ENCODE peak calls at places on chromosomes 16 and 17, in five cellular contexts. A is mesenchymal stem cell, N is H9, C is H1, B is trophoblast cell. L is an unnamed sample.

GRCh38 chr17:57662644-57663308 is 82.3 kb downstream of the CCDC182 start:
- DNase-seq in A (peak), N (peak), C (peak), B (peak), L (peak)

GRCh38 chr16:7330709-7331108 is 1.9 kb upstream of the RBFOX1 start:
- DNase-seq in A (no peak), N (no peak), C (no peak), B (no peak), L (no peak)

GRCh38 chr16:67349172-67349571 is 22.6 kb downstream of the LRRC36 start:
- DNase-seq in A (peak), N (no peak), C (no peak), B (peak), L (no peak)

GRCh38 chr16:3019594-3020246 is 448 bp upstream of the TNFRSF12A start:
- DNase-seq in A (no peak), N (no peak), C (no peak), B (no peak), L (no peak)

GRCh38 chr17:81378941-81379511 is 16.2 kb upstream of the BAHCC1 start:
- DNase-seq in A (no peak), N (peak), C (no peak), B (no peak), L (no peak)

GRCh38 chr17:42672038-42672437 is 4.8 kb downstream of the PLEKHH3 start:
- DNase-seq in A (no peak), N (peak), C (no peak), B (no peak), L (no peak)

GRCh38 chr16:75256871-75257343 is 5.5 kb upstream of the BCAR1 start:
- DNase-seq in A (peak), N (peak), C (no peak), B (no peak), L (no peak)

GRCh38 chr16:66376577-66377326 is 10.3 kb downstream of the CDH5 start:
- DNase-seq in A (no peak), N (no peak), C (no peak), B (no peak), L (no peak)

GRCh38 chr16:52372313-52372712 is 174.6 kb downstream of the TOX3 start:
- DNase-seq in A (no peak), N (no peak), C (no peak), B (no peak), L (no peak)

GRCh38 chr16:80369559-80369958 is 171.2 kb upstream of the DYNLRB2 start:
- DNase-seq in A (peak), N (peak), C (peak), B (peak), L (peak)

GRCh38 chr17:78644971-78645370 is 67.8 kb upstream of the DNAH17 start:
- DNase-seq in A (no peak), N (no peak), C (no peak), B (no peak), L (no peak)

GRCh38 chr16:49472598-49472997 is 99.0 kb downstream of the C16orf78 start:
- DNase-seq in A (no peak), N (peak), C (peak), B (no peak), L (no peak)

GRCh38 chr17:13864551-13864950 is 204.8 kb upstream of the COX10 start:
- DNase-seq in A (peak), N (no peak), C (no peak), B (no peak), L (no peak)

GRCh38 chr16:83966153-83966696 is 1.8 kb upstream of the NECAB2 start:
- DNase-seq in A (no peak), N (no peak), C (no peak), B (no peak), L (no peak)

GRCh38 chr17:80751460-80752368 is 207.1 kb downstream of the RPTOR start:
- DNase-seq in A (peak), N (no peak), C (no peak), B (peak), L (peak)

GRCh38 chr16:5216681-5217080 is 119.1 kb upstream of the EEF2KMT start:
- DNase-seq in A (no peak), N (no peak), C (no peak), B (no peak), L (no peak)

GRCh38 chr16:86042996-86043725 is 144.2 kb downstream of the IRF8 start:
- DNase-seq in A (no peak), N (no peak), C (no peak), B (no peak), L (no peak)

GRCh38 chr17:147796-148740 is 10.7 kb downstream of the SCGB1C2 start:
- DNase-seq in A (no peak), N (no peak), C (peak), B (no peak), L (no peak)

GRCh38 chr16:79883494-79883893 is 283.0 kb upstream of the MAF start:
- DNase-seq in A (no peak), N (no peak), C (no peak), B (no peak), L (no peak)

GRCh38 chr17:77225246-77225645 is 84.5 kb downstream of the SEC14L1 start:
- DNase-seq in A (no peak), N (no peak), C (no peak), B (no peak), L (no peak)

GRCh38 chr16:49857423-49858181 is 1.7 kb upstream of the ZNF423 start:
- DNase-seq in A (peak), N (peak), C (peak), B (peak), L (peak)

GRCh38 chr16:324451-325334 is 27.8 kb downstream of the AXIN1 start:
- DNase-seq in A (no peak), N (no peak), C (no peak), B (peak), L (no peak)

GRCh38 chr17:42023524-42024349 is 3.8 kb downstream of the NKIRAS2 start:
- DNase-seq in A (no peak), N (no peak), C (no peak), B (peak), L (no peak)

GRCh38 chr16:83899978-83900377 is 1.1 kb downstream of the MLYCD start:
- DNase-seq in A (no peak), N (no peak), C (no peak), B (no peak), L (no peak)

GRCh38 chr16:17437142-17437720 is 33.5 kb downstream of the XYLT1 start:
- DNase-seq in A (no peak), N (no peak), C (no peak), B (peak), L (no peak)

GRCh38 chr17:78494961-78495330 is 82.2 kb downstream of the DNAH17 start:
- DNase-seq in A (no peak), N (no peak), C (no peak), B (no peak), L (no peak)

GRCh38 chr17:27396045-27396444 is 60.2 kb upstream of the KSR1 start:
- DNase-seq in A (no peak), N (no peak), C (no peak), B (no peak), L (no peak)
- H2BK5ac ChIP-seq in A (no peak), N (no peak), C (no peak), B (peak), L (no peak)

GRCh38 chr17:15926039-15926740 is 18.7 kb upstream of the ADORA2B start:
- DNase-seq in A (peak), N (no peak), C (no peak), B (no peak), L (no peak)
- H2BK12ac ChIP-seq in A (no peak), N (no peak), C (no peak), B (no peak), L (no peak)

DNA sequence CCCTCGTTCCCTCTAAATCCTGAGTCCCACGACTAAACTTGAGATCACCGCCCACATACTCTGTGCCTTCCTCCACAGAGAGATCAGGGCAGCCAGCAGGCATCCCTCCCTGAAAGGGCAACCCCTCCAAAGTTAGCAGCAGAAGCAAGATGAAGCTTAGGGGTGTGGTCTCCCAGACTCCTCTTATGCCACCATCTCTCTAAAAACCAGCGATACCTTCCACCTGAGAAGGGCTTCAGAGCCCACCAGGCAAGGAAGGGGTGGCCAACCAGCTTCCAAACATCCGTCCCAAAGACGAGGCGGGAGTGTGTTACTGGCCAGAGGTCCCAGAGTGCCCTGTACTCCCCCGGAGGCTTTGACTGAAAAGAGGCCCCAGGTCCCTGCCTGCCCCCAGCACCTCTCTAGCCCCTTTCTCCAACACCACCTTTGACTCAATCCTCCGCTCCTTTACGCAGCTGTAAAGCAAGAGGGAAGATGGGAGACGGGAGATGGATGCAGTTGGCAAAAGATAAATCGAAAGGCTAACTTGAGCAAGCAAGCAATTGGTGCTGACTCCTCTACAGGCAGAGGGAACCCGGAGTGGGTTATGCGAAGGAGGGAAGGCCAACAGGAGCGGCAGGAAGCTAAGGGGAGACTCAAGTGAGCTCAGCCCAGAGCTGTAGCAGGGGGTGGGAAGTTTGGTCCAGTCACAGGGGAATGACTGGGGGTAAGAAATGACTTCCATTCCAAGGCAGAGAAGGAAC is 1.1 kb downstream of the ST3GAL2 start:
- DNase-seq in A (peak), N (no peak), C (peak), B (peak), L (no peak)
- H2AK5ac ChIP-seq in A (peak), N (no peak), C (peak), B (peak), L (no peak)

DNA sequence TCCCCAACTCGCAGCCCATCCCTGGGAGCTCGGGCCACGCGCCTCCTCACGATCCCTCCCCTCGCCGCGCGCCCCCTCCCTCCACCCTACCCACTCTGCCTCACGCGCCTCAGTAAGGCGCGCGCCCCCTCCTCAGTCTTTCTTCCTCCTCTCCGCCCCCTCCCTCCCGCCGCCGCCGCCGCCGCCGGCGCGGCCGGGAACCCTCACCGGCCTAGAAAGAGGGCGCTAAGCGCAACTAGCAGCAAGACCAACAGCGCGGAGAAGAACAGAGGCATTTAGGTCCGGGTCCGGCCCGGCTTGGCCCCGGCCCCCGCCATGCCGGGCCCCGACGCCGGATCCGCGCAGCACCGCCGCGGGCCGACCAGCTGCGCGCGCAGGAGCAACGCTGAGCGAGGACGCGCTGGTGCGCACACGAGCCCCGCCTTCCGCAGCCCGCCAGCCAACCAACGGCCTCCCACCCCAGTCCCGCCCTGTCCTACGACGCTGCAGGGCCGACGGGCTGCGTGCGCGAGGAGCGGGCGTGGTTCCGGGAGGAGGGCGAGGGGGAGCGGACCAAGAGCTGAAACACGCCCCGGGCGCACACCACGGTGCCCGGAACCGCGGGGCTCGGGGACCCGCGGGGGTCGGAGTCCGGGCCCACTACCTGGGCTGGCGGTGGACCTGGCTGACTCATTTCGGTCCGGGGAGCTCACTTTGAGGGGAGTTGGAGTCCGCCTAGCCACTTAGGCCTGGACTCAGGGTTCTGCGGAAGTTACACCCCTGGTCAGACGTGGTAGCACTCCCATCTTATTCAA is at the start of gene BLTP2:
- DNase-seq in A (peak), N (peak), C (peak), B (peak), L (peak)
- H2BK5ac ChIP-seq in A (no peak), N (no peak), C (peak), B (peak), L (no peak)

DNA sequence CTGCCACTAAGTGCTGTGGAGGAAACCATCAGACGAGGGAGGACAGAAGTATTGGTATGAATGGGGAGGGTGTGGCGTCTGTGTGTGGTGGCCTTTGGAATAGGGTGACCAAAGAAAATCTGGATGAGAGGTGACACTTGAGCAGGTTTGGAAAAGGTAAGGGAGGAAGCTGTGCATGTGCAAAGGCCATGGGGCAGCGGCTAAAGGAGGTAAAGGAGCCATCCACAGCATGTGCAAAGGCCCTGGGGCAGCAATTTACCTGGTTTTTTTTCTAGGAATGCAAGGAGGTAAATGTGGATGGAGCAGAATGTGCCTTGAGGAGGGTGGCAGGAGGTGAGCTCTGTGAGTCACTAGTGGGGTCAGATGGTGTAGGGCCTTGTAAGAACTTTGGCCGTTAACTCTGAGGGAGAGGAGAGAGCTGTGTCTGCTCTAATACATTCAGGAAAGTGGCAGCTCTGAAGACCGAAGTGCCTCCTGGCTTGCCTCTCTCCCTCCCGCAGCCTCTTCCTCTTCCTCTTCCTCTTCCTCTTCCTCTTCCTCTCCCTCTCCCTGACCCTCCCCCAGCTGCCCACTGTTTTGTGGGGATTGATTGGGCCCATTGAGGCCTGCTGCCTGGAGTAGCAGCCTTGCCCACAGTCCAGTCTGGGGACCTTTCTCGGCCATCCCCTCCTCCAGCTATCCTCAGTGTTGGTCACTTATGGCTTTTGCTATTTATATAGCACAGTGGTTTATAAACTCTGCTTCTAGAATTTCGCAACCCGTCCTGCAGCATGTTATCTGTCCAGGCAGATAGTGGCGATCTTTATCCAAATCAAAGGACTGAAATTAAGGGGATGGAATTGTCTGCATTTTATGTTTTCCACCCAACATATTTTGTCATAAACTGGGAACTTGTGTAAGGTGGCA is 38.7 kb downstream of the CMIP start:
- DNase-seq in A (peak), N (no peak), C (no peak), B (peak), L (no peak)
- H2BK12ac ChIP-seq in A (peak), N (no peak), C (no peak), B (no peak), L (no peak)

DNA sequence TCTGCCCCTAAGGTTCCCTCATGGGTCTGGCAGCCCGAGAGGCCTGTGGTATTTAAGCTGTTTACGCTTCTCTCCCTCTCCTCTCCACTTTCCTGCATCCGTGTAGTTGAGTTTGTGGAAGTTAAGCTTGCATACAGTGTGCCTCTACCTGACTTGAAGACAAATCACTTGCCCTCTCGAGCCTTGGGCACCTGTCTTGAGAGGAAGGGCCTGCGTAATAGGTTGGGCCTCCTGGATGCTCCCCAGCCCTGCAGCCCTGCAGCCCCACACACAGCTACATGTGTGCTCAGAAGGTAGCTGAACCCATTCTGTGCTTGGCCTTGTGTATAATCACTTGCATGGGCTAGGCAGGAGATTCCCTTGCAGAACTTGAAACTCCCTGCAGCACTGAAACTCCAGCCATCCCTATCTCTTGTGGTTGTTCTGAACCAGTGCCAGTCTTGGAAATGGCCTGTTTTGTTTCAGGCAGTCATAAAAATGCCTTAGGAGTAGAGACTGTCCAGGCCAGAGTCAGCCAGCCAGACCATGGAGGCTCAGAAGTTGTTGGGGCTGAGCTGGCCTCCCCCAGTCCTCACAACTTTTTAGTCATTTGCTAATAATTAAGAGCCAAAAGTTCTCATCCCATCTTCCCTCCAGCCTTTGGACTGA is 134.6 kb downstream of the CLEC16A start:
- DNase-seq in A (peak), N (no peak), C (no peak), B (no peak), L (no peak)
- H2AK5ac ChIP-seq in A (peak), N (no peak), C (no peak), B (peak), L (no peak)

DNA sequence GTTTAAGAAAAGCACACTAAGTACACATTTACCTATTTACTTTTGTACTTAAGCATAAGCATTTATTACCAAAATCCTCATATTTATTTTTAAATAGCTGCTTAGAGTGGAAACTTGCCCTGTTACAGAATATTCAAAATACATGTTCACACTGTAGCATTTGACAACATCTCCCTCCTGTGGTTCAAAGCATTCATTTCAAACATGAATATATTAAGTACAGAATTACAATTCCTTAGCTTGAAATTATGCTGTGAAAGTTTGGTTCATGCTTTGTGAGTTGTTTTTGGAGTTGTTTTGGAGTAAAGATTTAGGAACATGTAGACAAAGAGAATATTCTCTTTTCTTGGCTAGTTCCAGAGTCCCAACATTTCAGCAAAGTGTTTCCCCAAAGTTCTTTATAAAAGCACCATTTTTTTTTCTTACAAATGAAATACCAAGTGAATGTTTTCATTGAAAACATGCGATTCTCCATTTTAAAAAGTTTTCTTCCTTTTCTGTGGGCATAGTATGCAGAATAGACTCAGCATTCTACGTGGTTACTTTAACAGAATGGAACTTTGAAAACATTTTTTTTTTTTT is 33.2 kb downstream of the TUBD1 start:
- DNase-seq in A (peak), N (no peak), C (no peak), B (peak), L (no peak)
- H2BK5ac ChIP-seq in A (no peak), N (no peak), C (no peak), B (no peak), L (no peak)

L was measured in neuronal stem cell.